ENCODE peak calls at places on chromosomes 13 and 19, in nine cellular contexts. U is neural crest cell, Z is H9, X is nephron progenitor cell, O is brain microvascular endothelial cell, V is mesothelial cell of epicardium, C is choroid plexus epithelial cell, A is A549, H is GM13977. F is an unnamed sample.

GRCh38 chr13:44389003-44389666 is 15.5 kb downstream of the SERP2 start:
- DNase-seq in U (no peak), V (no peak), Z (no peak), A (no peak), O (no peak), H (no peak), C (no peak), X (no peak), F (no peak)

GRCh38 chr19:34555447-34555846 is 73.9 kb downstream of the WTIP start:
- DNase-seq in A (peak), Z (peak), H (no peak), O (peak), C (peak), X (no peak), V (no peak), U (no peak), F (no peak)

GRCh38 chr19:14677464-14677863 is 2.8 kb upstream of the ADGRE3 start:
- DNase-seq in U (no peak), A (no peak), V (no peak), O (no peak), X (no peak), Z (no peak), C (no peak), H (no peak), F (no peak)

GRCh38 chr13:99484405-99484981 is 16.8 kb upstream of the TM9SF2 start:
- DNase-seq in Z (no peak), V (no peak), A (no peak), X (no peak), U (no peak), C (peak), O (peak), H (no peak), F (no peak)

GRCh38 chr19:18020212-18021067 is 12.5 kb downstream of the ARRDC2 start:
- DNase-seq in A (no peak), H (no peak), U (no peak), X (no peak), Z (no peak), V (no peak), C (peak), O (peak), F (no peak)

GRCh38 chr19:30355586-30355985 is 16.6 kb upstream of the ZNF536 start:
- DNase-seq in Z (no peak), U (no peak), A (no peak), C (no peak), O (no peak), V (no peak), X (no peak), H (no peak), F (no peak)

GRCh38 chr13:72536668-72537399 is 190.6 kb downstream of the MZT1 start:
- DNase-seq in Z (no peak), O (no peak), H (no peak), X (no peak), A (no peak), V (no peak), U (no peak), C (peak), F (no peak)

GRCh38 chr19:27966390-27966816 is 1246.5 kb downstream of the UQCRFS1 start:
- DNase-seq in Z (no peak), U (no peak), H (no peak), V (no peak), X (no peak), C (peak), A (peak), O (no peak), F (no peak)

GRCh38 chr13:46982856-46983582 is 86.2 kb upstream of the HTR2A start:
- DNase-seq in U (no peak), V (no peak), X (no peak), A (no peak), H (peak), O (no peak), C (no peak), Z (no peak), F (peak)

GRCh38 chr13:40666905-40667621 is 622 bp upstream of the FOXO1 start:
- DNase-seq in C (no peak), V (peak), H (peak), U (peak), O (no peak), X (peak), Z (no peak), A (no peak), F (peak)

GRCh38 chr19:21789761-21790160 is 22.4 kb upstream of the ZNF100 start:
- DNase-seq in U (no peak), Z (no peak), A (no peak), O (no peak), V (no peak), X (no peak), H (no peak), C (no peak), F (no peak)

GRCh38 chr13:56457535-56458200 is 683.0 kb upstream of the PRR20A start:
- DNase-seq in Z (no peak), U (no peak), V (no peak), C (no peak), O (no peak), X (no peak), H (no peak), A (no peak), F (no peak)

GRCh38 chr13:89899302-89900103 is 1448.0 kb upstream of the MIR17HG start:
- DNase-seq in X (no peak), A (no peak), C (no peak), V (no peak), H (no peak), U (no peak), Z (no peak), O (no peak), F (no peak)

GRCh38 chr19:31513841-31514240 is 164.6 kb upstream of the TSHZ3 start:
- DNase-seq in O (no peak), A (no peak), C (no peak), H (no peak), X (no peak), V (peak), Z (no peak), U (no peak), F (no peak)

GRCh38 chr13:20995245-20995829 is 66.0 kb downstream of the LATS2 start:
- DNase-seq in X (no peak), U (no peak), V (no peak), H (no peak), O (no peak), C (no peak), A (no peak), Z (peak), F (no peak)

DNA sequence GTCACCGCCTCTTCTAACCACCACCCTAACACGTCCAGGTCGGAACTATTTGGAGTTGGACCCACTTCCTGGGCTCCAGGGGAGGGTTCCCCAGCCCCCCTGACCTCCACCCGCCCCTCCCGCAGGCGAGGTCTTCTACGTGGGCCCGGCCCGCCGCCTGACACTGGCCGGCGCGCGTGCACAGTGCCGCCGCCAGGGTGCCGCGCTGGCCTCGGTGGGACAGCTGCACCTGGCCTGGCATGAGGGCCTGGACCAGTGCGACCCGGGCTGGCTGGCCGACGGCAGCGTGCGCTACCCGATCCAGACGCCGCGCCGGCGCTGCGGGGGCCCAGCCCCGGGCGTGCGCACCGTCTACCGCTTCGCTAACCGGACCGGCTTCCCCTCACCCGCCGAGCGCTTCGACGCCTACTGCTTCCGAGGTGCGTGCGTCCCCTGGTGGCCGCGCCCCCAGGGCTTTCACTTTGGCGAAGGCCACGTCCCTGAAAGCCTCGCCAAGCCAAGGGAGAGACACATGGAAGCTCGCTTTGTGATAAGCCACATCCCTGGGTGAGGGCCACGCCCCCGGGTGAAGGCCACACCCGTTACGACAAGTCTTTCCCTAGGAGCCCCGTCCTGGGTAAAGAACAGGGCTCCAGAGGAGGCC is 13.2 kb downstream of the NCAN start:
- DNase-seq in X (peak), V (peak), U (peak), C (peak), A (peak), H (peak), Z (peak), O (peak), F (peak)
- TF ChIP-seq CTCF in X (peak), V (peak), U (peak), C (peak), A (peak), H (peak), Z (peak), O (peak), F (peak)

GRCh38 chr13:28411859-28412353 is 83.0 kb downstream of the FLT1 start:
- DNase-seq in A (no peak), C (peak), V (no peak), Z (no peak), O (peak), U (no peak), X (no peak), H (no peak), F (no peak)

GRCh38 chr13:28406728-28407266 is 88.1 kb downstream of the FLT1 start:
- DNase-seq in Z (peak), X (no peak), U (no peak), A (no peak), H (no peak), V (no peak), C (no peak), O (no peak), F (no peak)

GRCh38 chr13:28409648-28410047 is 85.3 kb downstream of the FLT1 start:
- DNase-seq in U (no peak), Z (no peak), O (no peak), X (no peak), H (no peak), A (no peak), C (peak), V (no peak), F (no peak)

GRCh38 chr13:28410096-28410495 is 84.8 kb downstream of the FLT1 start:
- DNase-seq in O (no peak), V (no peak), Z (no peak), X (no peak), H (no peak), U (no peak), C (no peak), A (no peak), F (no peak)

GRCh38 chr13:28408235-28408848 is 86.6 kb downstream of the FLT1 start:
- DNase-seq in V (no peak), H (no peak), U (no peak), O (peak), X (peak), A (no peak), Z (no peak), C (peak), F (no peak)
- TF ChIP-seq CTCF in V (no peak), H (no peak), U (no peak), O (no peak), X (no peak), A (no peak), Z (no peak), C (no peak), F (no peak)

DNA sequence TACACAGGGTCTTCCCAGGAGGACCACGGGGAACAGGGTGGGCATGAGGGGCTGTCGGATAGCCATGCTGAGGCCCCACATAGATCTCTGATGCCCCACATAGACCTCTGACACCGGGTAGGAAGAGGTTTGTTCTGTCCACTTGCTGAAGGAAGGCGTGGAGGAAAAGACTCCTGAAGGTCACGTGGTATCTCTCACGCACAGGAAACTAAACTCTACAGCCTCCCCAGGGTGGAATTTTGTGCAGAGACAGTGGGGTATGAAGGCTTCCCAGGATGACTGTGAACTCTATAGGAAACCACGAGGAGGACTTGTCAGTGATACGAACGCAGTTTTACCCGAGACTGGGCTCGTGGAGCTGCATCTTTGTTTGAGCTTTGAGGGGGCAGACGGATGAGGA is 2.8 kb downstream of the EVI5L start:
- DNase-seq in H (no peak), A (no peak), X (no peak), O (no peak), V (no peak), C (no peak), Z (no peak), U (no peak), F (no peak)
- TF ChIP-seq CTCF in H (no peak), A (no peak), X (no peak), O (no peak), V (no peak), C (no peak), Z (no peak), U (no peak), F (no peak)

DNA sequence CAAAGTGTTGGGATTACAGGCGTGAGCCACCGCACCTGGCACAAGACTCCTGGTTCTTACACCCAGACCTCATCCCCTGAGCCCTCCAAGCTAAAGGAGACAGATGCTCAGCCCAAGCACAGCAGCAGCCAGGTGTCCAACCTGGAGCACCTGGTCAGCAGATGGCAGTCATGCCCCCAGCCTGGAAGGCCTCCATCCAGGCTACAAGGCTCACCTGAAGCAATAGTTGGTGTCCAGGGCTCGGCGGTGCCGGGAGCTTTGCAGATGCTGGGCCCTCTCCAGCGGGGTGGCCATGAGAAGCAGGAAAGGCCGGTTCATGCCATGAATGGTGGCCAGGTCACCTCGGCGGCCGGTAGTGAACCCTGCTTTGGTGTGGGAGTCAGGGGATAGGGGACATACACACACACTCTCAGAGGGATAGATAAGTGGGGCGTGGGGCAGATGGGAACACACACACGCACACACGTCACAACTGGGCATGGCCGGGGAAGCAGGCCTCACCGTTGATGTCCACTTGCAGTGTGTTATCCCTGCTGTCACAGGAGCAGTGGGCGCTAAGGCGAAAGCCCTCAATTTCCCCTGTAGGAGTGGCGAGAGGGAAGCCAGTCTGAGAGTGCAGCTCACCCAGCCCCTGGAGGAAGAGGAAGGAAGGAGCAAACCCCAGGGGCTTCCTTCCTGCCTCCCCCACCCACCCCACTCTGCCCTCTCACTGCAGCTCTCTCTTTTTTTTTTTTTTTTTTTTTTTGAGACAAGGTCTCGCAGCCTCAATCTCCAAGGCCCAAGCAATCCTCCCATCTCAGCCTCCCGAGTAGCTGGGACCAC is 11.8 kb downstream of the TGFB1 start:
- DNase-seq in V (no peak), A (no peak), U (no peak), H (no peak), O (no peak), Z (peak), C (no peak), X (no peak), F (no peak)
- TF ChIP-seq CTCF in V (no peak), A (no peak), U (no peak), H (peak), O (no peak), Z (peak), C (no peak), X (no peak), F (no peak)

GRCh38 chr13:43303040-43303729 is 279.8 kb downstream of the DNAJC15 start:
- DNase-seq in Z (peak), V (peak), A (peak), C (peak), O (peak), U (peak), H (no peak), X (peak), F (no peak)
- TF ChIP-seq CTCF in Z (peak), V (no peak), A (no peak), C (peak), O (peak), U (peak), H (peak), X (peak), F (no peak)

DNA sequence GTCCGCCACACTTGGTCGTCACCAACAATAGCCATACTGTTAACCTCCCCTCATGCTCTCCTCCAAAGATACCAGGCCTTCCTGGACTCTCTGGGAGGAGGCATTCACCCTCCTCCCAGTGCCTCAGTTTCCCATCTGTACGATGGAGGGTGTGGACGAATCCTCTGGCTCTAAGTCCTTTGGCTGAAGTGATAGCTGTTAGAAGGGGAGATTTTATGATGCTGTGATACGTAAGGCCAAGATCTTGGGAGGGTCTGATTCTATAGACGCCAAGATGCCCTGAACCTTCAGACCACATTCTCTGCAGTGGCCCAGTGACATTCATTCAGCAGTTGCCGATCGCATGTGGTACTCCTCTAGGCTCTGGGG is 14.8 kb upstream of the NOP53 start:
- DNase-seq in X (no peak), U (no peak), V (no peak), O (no peak), A (no peak), Z (no peak), H (no peak), C (no peak), F (no peak)
- TF ChIP-seq CTCF in X (no peak), U (no peak), V (no peak), O (no peak), A (no peak), Z (no peak), H (no peak), C (no peak), F (no peak)

GRCh38 chr13:113245858-113246791 is 36.7 kb downstream of the CUL4A start:
- DNase-seq in H (no peak), A (peak), X (peak), O (no peak), V (no peak), C (no peak), Z (no peak), U (no peak), F (no peak)
- TF ChIP-seq CTCF in H (peak), A (no peak), X (no peak), O (peak), V (peak), C (peak), Z (peak), U (peak), F (no peak)

DNA sequence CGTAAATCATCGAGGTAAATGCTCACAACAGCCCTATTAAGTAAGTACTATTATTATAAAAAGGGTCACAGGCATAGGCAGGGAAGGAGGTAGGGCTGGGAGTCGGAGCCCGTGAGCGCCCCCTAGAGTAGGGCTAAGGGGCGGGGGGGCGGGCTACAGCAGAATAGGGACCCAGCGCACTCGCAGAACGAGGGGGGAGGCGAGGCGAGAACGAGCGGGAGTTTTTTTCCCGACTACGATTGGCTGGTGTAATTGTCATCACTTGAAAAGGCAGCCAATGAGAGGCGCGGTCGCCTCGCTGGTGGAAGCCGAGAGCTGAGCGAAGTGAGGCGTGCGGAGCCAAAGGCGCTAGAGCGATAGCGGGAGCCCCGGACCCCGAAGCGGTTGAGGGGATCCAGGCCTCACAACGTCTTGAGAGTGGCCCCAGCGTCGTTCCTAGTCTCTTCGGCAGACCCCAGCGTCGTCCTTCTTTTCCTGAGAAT is 24.2 kb downstream of the KEAP1 start:
- DNase-seq in X (peak), A (peak), O (peak), V (peak), C (peak), H (peak), U (peak), Z (peak), F (peak)
- TF ChIP-seq CTCF in X (peak), A (peak), O (peak), V (peak), C (peak), H (peak), U (peak), Z (peak), F (no peak)

DNA sequence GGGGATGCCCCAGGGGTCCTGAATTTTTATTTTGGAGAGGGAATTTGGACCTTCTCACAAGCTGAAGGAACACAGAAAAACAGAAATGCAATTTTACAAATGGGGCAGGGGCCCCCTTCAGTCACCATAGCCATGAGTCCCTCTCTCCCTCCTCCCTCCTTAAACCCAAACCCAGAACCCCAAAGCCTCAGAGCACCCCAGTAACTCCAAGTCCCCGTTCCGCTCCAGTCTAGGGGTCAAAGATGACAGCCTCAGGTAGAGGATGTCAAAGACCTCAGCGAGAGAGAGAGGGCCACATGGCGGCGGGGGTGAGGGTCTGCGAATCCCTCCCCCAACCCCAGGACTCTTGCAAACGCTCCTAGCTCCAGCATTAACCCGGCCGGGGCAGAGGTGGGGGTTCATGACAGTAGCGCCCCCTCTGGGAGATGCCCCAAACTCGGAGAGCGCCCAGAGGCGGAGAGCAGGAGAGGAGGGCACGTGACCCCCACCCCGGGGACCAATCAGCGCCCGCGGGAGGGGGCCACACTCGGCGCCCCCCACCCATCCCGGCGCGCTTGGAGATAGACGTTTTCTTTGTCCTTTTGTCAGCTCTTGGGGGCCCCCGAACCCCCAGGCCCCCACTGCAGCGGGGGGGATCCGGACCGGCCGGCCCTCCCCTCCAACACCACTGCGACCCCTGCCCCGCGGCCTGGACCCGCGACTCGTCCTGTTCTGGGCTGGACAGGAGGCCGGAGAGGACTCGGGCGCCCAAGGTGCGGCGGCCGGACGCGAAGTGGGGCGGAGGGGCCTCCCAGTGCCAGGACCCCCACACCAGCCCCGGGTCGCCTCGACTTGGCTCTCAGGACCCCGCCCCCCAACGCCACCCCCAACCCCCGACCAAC is 20.8 kb upstream of the SEMA6B start:
- DNase-seq in A (no peak), V (no peak), Z (peak), X (peak), H (no peak), C (no peak), O (no peak), U (no peak), F (no peak)
- TF ChIP-seq CTCF in A (peak), V (no peak), Z (peak), X (no peak), H (no peak), C (peak), O (peak), U (no peak), F (no peak)

F was measured in activated B cell treated with CpG ODN at 0.5 μM for 24 hours.